ENCODE peak calls at places on chromosomes 1 and 21, in nine cellular contexts. N is Right ventricle myocardium superior; E is DMS79 treated with DMSO at 0.1 percent for 48 hours; J is kidney; S is tibial nerve; C is stimulated activated CD8-positive, alpha-beta memory T cell treated with anti-CD3 and anti-CD28 coated beads, Interleukin-12 subunit alpha, Interleukin-12 subunit beta, amount 100 ng/mL, for 4 hours; I is GM19239; U is SJSA1; A is stimulated activated CD4-positive, alpha-beta T cell treated with anti-CD3 and anti-CD28 coated beads, Interleukin-2, amount 100 ng/mL, for 24 hours. D is an unnamed sample.

GRCh38 chr1:208280184-208280583 is 36.0 kb upstream of the PLXNA2 start:
- DNase-seq in N (no peak), E (no peak), J (no peak), S (no peak), C (no peak), I (no peak), U (no peak), A (no peak), D (no peak)

GRCh38 chr1:159187647-159188374 is 16.4 kb downstream of the CADM3 start:
- DNase-seq in N (no peak), E (peak), J (no peak), S (no peak), C (no peak), I (no peak), U (no peak), A (no peak), D (no peak)

GRCh38 chr21:36988536-36988935 is 18.0 kb upstream of the RIPPLY3 start:
- DNase-seq in N (no peak), E (no peak), J (no peak), S (no peak), C (no peak), I (no peak), U (no peak), A (no peak), D (no peak)

GRCh38 chr1:233025156-233025555 is 74.7 kb downstream of the NTPCR start:
- DNase-seq in N (peak), E (no peak), J (no peak), S (no peak), C (no peak), I (no peak), U (peak), A (peak), D (no peak)

GRCh38 chr1:160247053-160247452 is 15.3 kb downstream of the DCAF8 start:
- DNase-seq in N (no peak), E (no peak), J (no peak), S (no peak), C (no peak), I (no peak), U (no peak), A (no peak), D (no peak)

GRCh38 chr1:175902281-175902680 is 158.9 kb upstream of the TNR start:
- DNase-seq in N (no peak), E (no peak), J (no peak), S (no peak), C (no peak), I (no peak), U (no peak), A (no peak), D (no peak)

GRCh38 chr1:175824079-175824478 is 80.7 kb upstream of the TNR start:
- DNase-seq in N (peak), E (no peak), J (no peak), S (no peak), C (no peak), I (no peak), U (no peak), A (peak), D (no peak)

GRCh38 chr1:53593758-53594380 is 134.7 kb downstream of the DMRTB1 start:
- DNase-seq in N (no peak), E (no peak), J (no peak), S (no peak), C (no peak), I (no peak), U (no peak), A (peak), D (no peak)

D was measured in adipocyte.